ENCODE peak calls at places on chromosomes 7 and 10, in six cellular contexts. X is CD8-positive, alpha-beta memory T cell; I is dorsolateral prefrontal cortex; V is colonic mucosa; R is psoas muscle; W is GM23248. G is an unnamed sample.

GRCh38 chr7:40850017-40850416 is 715.2 kb downstream of the SUGCT start:
- DNase-seq in X (no peak), W (peak), V (no peak), I (no peak), R (no peak), G (no peak)

GRCh38 chr7:98879198-98879988 is 1.1 kb downstream of the TRRAP start:
- DNase-seq in R (no peak), V (peak), I (no peak), X (peak), W (peak), G (peak)

GRCh38 chr10:93412801-93413200 is 69.3 kb downstream of the MYOF start:
- DNase-seq in X (peak), R (no peak), I (no peak), V (no peak), W (no peak), G (no peak)

GRCh38 chr7:14598978-14599377 is 303.6 kb downstream of the DGKB start:
- DNase-seq in X (no peak), I (no peak), R (no peak), V (no peak), W (peak), G (no peak)

GRCh38 chr7:70640266-70640833 is 491.6 kb upstream of the GALNT17 start:
- DNase-seq in W (peak), X (no peak), I (no peak), V (no peak), R (no peak), G (no peak)

GRCh38 chr10:13816195-13816926 is 229.6 kb downstream of the PRPF18 start:
- DNase-seq in I (peak), V (peak), W (peak), X (no peak), R (peak), G (peak)

GRCh38 chr10:30940279-30940678 is 91.4 kb downstream of the ZNF438 start:
- DNase-seq in I (no peak), X (no peak), V (no peak), W (no peak), R (no peak), G (no peak)

GRCh38 chr10:60646966-60647796 is 131.1 kb upstream of the CDK1 start:
- DNase-seq in I (no peak), W (peak), X (peak), V (peak), R (no peak), G (peak)

GRCh38 chr7:32937344-32938174 is 19.7 kb upstream of the FKBP9 start:
- DNase-seq in W (peak), V (peak), R (peak), X (no peak), I (no peak), G (peak)

GRCh38 chr10:106577266-106577665 is 587.2 kb downstream of the SORCS1 start:
- DNase-seq in I (no peak), W (no peak), V (no peak), R (no peak), X (no peak), G (no peak)

GRCh38 chr7:41977165-41977651 is 259.8 kb downstream of the GLI3 start:
- DNase-seq in W (peak), I (no peak), V (no peak), X (no peak), R (peak), G (no peak)

GRCh38 chr10:80767940-80768339 is 230.2 kb downstream of the SH2D4B start:
- DNase-seq in V (no peak), R (no peak), X (no peak), I (no peak), W (no peak), G (no peak)

GRCh38 chr10:113121153-113121552 is 171.1 kb downstream of the TCF7L2 start:
- DNase-seq in V (no peak), R (no peak), W (no peak), X (no peak), I (no peak), G (no peak)

GRCh38 chr10:80108576-80109239 is 23.8 kb upstream of the PLAC9 start:
- DNase-seq in V (no peak), I (no peak), X (no peak), R (no peak), W (peak), G (no peak)

GRCh38 chr10:71361581-71361980 is 35.1 kb upstream of the CDH23 start:
- DNase-seq in V (no peak), R (no peak), I (no peak), W (no peak), X (no peak), G (no peak)

GRCh38 chr7:39609084-39609461 is 14.3 kb upstream of the RALA start:
- DNase-seq in W (peak), R (no peak), I (no peak), V (no peak), X (no peak), G (no peak)

GRCh38 chr7:142375710-142376313 is 118.0 kb upstream of the PRSS58 start:
- DNase-seq in R (peak), I (no peak), V (no peak), W (peak), X (no peak), G (no peak)

GRCh38 chr7:48250441-48250951 is 79.2 kb downstream of the ABCA13 start:
- DNase-seq in V (no peak), I (no peak), R (no peak), X (no peak), W (peak), G (no peak)

GRCh38 chr10:101623528-101623927 is 35.4 kb downstream of the DPCD start:
- DNase-seq in W (no peak), V (no peak), X (no peak), R (no peak), I (no peak), G (no peak)

GRCh38 chr7:69177941-69178494 is 420.3 kb upstream of the AUTS2 start:
- DNase-seq in X (no peak), V (no peak), R (no peak), W (no peak), I (no peak), G (no peak)

GRCh38 chr7:24910551-24911212 is 69.3 kb downstream of the OSBPL3 start:
- DNase-seq in V (no peak), R (no peak), W (no peak), I (no peak), X (no peak), G (no peak)

GRCh38 chr10:29469481-29470354 is 165.1 kb downstream of the SVIL start:
- DNase-seq in I (no peak), V (no peak), X (no peak), R (no peak), W (no peak), G (no peak)

GRCh38 chr7:98365863-98366561 is 34.9 kb downstream of the BAIAP2L1 start:
- DNase-seq in X (no peak), R (no peak), W (no peak), I (no peak), V (peak), G (no peak)

GRCh38 chr7:51045319-51046102 is 262.8 kb upstream of the GRB10 start:
- DNase-seq in R (no peak), W (peak), X (no peak), V (no peak), I (no peak), G (no peak)

GRCh38 chr7:94289071-94289470 is 105.6 kb upstream of the COL1A2 start:
- DNase-seq in I (no peak), X (no peak), R (peak), V (peak), W (peak), G (peak)

GRCh38 chr7:73844848-73845460 is 2.6 kb upstream of the METTL27 start:
- DNase-seq in X (no peak), V (no peak), R (no peak), I (no peak), W (peak), G (no peak)

GRCh38 chr7:1380821-1381580 is 78.3 kb downstream of the MICALL2 start:
- DNase-seq in I (no peak), X (no peak), V (no peak), R (no peak), W (no peak), G (no peak)

GRCh38 chr10:6124666-6125065 is 35.8 kb downstream of the RBM17 start:
- DNase-seq in I (no peak), V (peak), X (no peak), R (no peak), W (peak), G (no peak)

GRCh38 chr10:63713191-63714144 is 192.3 kb downstream of the REEP3 start:
- DNase-seq in X (no peak), W (peak), V (peak), I (no peak), R (peak), G (no peak)

GRCh38 chr10:63710703-63711102 is 189.5 kb downstream of the REEP3 start:
- DNase-seq in I (no peak), X (no peak), V (no peak), R (no peak), W (no peak), G (no peak)

GRCh38 chr10:63712717-63713115 is 191.5 kb downstream of the REEP3 start:
- DNase-seq in V (no peak), R (no peak), W (peak), I (no peak), X (no peak), G (no peak)

GRCh38 chr10:63711866-63712716 is 190.9 kb downstream of the REEP3 start:
- DNase-seq in X (no peak), I (peak), V (peak), W (peak), R (peak), G (peak)

GRCh38 chr10:63711361-63711760 is 190.2 kb downstream of the REEP3 start:
- DNase-seq in I (no peak), R (peak), X (no peak), V (no peak), W (no peak), G (peak)
- H3K27ac ChIP-seq in I (peak), R (peak), X (no peak), V (peak), W (no peak), G (peak)

GRCh38 chr7:130134106-130134636 is 63.8 kb downstream of the KLHDC10 start:
- DNase-seq in I (no peak), R (no peak), X (no peak), V (no peak), W (no peak), G (no peak)
- H3K27ac ChIP-seq in I (peak), R (no peak), X (peak), V (no peak), W (no peak), G (peak)

GRCh38 chr10:62688971-62689700 is 115.4 kb upstream of the ADO start:
- DNase-seq in I (no peak), R (no peak), W (no peak), X (no peak), V (no peak), G (no peak)

GRCh38 chr10:62691331-62691730 is 113.2 kb upstream of the ADO start:
- DNase-seq in W (no peak), X (no peak), R (no peak), V (no peak), I (no peak), G (no peak)

GRCh38 chr10:62690703-62691102 is 113.8 kb upstream of the ADO start:
- DNase-seq in R (no peak), W (no peak), V (no peak), I (no peak), X (peak), G (no peak)

GRCh38 chr10:62692085-62692484 is 112.4 kb upstream of the ADO start:
- DNase-seq in W (no peak), R (no peak), V (no peak), X (no peak), I (no peak), G (no peak)

DNA sequence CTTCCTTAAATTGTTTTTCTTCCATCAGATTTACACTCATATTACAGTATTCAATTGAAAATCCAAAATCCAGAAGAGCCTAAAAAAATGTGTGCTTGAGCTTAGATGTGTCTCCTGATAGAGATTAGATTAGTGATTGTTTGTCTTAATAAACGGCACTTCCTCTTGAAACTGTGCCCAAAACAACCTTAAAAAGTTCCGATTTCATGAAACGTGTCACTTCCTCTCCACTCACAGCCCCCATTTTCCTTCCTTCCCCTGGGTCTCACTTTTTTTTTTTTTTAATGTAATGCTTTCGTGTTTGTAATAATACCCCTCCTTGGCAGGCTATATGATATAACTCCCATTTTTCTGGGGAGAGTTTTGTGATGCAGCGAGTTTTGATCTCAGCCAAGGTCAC is 114.8 kb upstream of the ADO start:
- DNase-seq in V (no peak), I (no peak), X (peak), W (no peak), R (no peak), G (no peak)
- H3K27ac ChIP-seq in V (no peak), I (no peak), X (peak), W (no peak), R (no peak), G (no peak)

DNA sequence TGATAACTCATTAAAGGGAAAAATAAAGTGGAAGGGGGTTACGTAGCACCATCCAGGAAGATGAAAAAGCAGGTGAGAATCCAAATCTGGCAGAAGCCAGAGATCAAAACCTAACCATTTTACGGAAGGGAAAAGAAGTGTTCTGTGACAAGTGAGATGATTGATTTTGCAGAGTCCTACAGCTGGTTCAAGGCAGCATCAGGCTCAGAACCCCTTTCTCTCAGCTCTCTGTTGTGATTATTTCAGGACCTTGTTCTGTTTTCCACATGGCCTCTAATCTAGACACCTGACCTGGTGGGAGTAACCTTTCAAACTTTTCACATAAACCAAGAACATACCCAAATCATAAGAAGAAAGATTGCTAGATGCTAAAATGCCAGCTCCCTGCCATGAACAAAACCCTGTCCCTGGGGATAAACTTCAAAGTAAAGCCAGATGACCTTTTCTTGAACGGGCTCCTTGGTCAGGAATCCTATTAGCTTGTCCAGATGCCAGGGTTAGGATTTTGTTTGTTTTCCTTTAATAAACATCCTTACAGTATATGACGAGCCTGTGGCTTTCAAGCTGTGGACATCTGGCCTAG is 5.9 kb downstream of the DUSP5 start:
- DNase-seq in W (no peak), V (no peak), X (no peak), R (no peak), I (no peak), G (no peak)
- H3K27ac ChIP-seq in W (peak), V (peak), X (peak), R (peak), I (peak), G (peak)

GRCh38 chr10:123359539-123359938 is 205.3 kb downstream of the BUB3 start:
- DNase-seq in R (no peak), W (no peak), X (no peak), I (no peak), V (no peak), G (no peak)

GRCh38 chr10:123356799-123357198 is 202.6 kb downstream of the BUB3 start:
- DNase-seq in I (no peak), V (no peak), W (no peak), R (no peak), X (no peak), G (no peak)

GRCh38 chr10:123354521-123354920 is 200.3 kb downstream of the BUB3 start:
- DNase-seq in X (no peak), R (no peak), W (no peak), V (no peak), I (no peak), G (peak)

GRCh38 chr10:123356101-123356500 is 201.9 kb downstream of the BUB3 start:
- DNase-seq in V (no peak), R (no peak), I (no peak), W (no peak), X (no peak), G (no peak)

DNA sequence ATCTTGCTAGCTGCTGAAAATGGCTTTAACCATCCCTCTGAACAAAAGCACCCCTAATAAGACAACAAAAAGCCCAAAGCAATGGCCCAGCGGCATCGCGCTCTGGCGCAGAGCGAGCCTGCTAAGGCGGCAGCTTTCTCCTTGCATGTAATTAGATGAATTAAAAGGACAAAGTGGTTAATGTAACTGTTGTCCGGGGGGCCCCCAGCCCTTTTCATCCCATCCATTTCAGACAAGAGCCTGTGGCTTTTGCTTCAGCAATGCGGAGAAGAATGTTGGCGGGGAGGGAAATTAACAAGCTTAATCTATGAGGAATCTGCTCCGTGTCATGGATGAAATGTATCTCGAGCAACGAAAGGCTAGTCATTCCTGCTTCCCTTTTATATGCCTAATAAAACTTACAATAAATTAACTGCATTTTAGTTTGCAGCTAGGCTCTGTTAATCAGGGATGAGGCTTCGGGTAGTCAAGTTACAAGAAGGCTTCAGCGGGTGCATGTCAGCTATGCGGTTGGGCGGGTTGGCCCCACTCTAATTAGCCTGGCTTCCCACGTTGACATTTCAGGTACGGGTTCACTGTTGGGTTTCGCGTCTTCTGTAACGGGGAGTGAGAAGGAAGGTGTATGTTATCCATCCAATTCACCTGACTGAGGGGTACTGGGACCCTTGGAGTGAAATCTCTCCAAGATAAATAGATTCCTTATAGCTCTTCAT is 203.3 kb downstream of the BUB3 start:
- DNase-seq in X (no peak), W (no peak), I (no peak), V (no peak), R (no peak), G (no peak)
- H3K27ac ChIP-seq in X (no peak), W (no peak), I (no peak), V (no peak), R (no peak), G (no peak)

DNA sequence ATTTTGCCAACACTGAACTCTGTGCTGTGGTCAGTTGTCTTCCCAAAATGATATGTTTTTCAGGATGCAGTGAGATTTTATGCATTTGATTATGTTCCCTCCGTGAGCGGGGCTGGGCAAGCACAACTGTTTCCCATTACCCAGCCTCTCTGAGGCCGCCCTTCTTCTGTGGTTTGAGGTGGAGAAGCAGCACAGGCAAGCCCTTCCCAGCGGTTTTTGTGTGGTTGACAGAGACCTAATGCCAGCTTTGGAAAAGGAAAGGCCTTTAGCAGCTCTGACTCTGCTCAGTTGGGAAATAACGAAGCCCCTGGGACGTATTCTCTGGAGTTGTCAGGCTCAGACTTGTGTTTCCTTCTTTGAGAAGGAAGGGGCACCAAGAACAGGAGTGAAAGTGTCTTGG is 20.7 kb upstream of the PDCD4 start:
- DNase-seq in V (no peak), W (peak), X (no peak), I (no peak), R (no peak), G (no peak)
- H3K27ac ChIP-seq in V (no peak), W (no peak), X (no peak), I (no peak), R (no peak), G (no peak)

DNA sequence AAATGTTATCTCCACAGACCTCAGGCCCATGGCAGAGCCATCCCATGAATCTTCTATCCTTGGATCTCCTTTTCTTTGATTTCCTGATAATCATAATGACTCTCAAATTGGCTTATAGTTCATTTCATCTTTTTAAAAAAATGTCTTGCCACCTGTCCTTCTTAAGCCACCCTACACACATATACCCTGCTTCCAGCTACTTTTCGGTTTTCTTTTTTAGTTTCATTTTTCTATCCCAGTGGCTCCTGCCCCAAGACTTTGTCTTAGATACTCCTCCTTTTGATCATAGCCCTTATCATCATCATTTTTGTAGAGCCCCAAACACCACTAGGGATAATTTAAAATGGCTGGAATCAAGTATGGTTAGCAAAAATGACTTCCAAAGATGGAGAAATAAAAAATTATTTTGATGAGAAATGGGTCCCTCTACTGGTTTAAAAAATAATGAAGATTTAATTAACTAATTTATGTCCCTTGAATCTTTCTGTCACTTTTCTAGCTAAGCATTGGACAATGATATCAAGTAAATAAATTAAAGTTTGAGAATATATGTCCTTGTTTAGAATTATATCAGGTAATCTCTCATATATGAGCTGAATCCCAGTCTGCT is 277.3 kb upstream of the SEMA3D start:
- DNase-seq in R (no peak), V (no peak), X (no peak), W (peak), I (no peak), G (no peak)
- H3K27ac ChIP-seq in R (no peak), V (no peak), X (no peak), W (no peak), I (no peak), G (no peak)

DNA sequence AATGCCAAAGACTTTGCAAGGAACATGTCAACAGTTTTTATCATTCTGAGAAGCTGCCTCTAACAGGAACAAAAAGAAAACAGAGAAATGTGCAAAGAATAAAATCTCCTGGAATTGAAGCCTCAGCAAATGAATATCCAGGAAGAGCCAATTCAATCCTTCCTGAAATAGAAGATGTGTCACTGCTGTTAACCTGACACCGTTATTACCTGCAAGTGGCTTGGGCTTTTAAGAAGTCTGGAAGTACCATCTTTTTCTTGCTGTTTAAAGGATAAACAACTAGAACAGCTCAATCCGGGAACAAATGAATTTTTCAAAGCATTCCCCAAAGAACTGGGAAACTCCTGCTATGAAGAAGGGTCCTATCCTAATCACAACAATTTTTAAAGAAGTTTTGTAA is 434.8 kb downstream of the KCNMA1 start:
- DNase-seq in I (no peak), X (no peak), W (no peak), R (no peak), V (no peak), G (no peak)
- H3K27ac ChIP-seq in I (no peak), X (no peak), W (no peak), R (no peak), V (no peak), G (no peak)

G was measured in prostate gland.